ENCODE peak calls at places on chromosome 1, in six cellular contexts. Y is activated naive CD4-positive, alpha-beta T cell treated with Interleukin-2 at 50 U/mL for 16 hours; X is activated CD4-positive, alpha-beta T cell treated with anti-CD3 and anti-CD28 coated beads for 36 hours; K is head of caudate nucleus; J is posterior cingulate gyrus; N is smooth muscle cell of the brain vasculature. F is an unnamed sample.

GRCh38 chr1:160576430-160576829 is 2.9 kb downstream of the CD84 start:
- DNase-seq in Y (peak), X (peak), K (no peak), J (no peak), N (no peak), F (no peak)

GRCh38 chr1:202786804-202787203 is 21.4 kb downstream of the KDM5B start:
- DNase-seq in Y (no peak), X (no peak), K (no peak), J (no peak), N (no peak), F (no peak)

GRCh38 chr1:146012703-146013565 is 8.6 kb downstream of the HJV start:
- DNase-seq in Y (peak), X (peak), K (no peak), J (no peak), N (no peak), F (peak)

GRCh38 chr1:203127672-203128611 is at the start of gene ADORA1:
- DNase-seq in Y (no peak), X (peak), K (peak), J (peak), N (no peak), F (peak)

GRCh38 chr1:45679123-45679522 is 7.2 kb downstream of the GPBP1L1 start:
- DNase-seq in Y (no peak), X (no peak), K (no peak), J (no peak), N (no peak), F (no peak)

GRCh38 chr1:106937104-106937503 is 119.4 kb upstream of the PRMT6 start:
- DNase-seq in Y (no peak), X (peak), K (no peak), J (no peak), N (peak), F (no peak)

GRCh38 chr1:14332158-14332557 is 266.3 kb upstream of the KAZN start:
- DNase-seq in Y (no peak), X (no peak), K (no peak), J (no peak), N (no peak), F (no peak)

GRCh38 chr1:167273027-167273800 is 52.5 kb downstream of the POU2F1 start:
- DNase-seq in Y (no peak), X (no peak), K (no peak), J (no peak), N (peak), F (no peak)

GRCh38 chr1:104132386-104132973 is 382.8 kb downstream of the AMY1C start:
- DNase-seq in Y (no peak), X (no peak), K (no peak), J (no peak), N (no peak), F (no peak)

GRCh38 chr1:205375816-205376545 is 19.3 kb upstream of the KLHDC8A start:
- DNase-seq in Y (no peak), X (no peak), K (no peak), J (no peak), N (no peak), F (no peak)

GRCh38 chr1:230868736-230869385 is 540 bp upstream of the C1orf198 start:
- DNase-seq in Y (no peak), X (peak), K (peak), J (peak), N (no peak), F (no peak)

GRCh38 chr1:50901872-50902271 is 58.2 kb downstream of the FAF1 start:
- DNase-seq in Y (no peak), X (no peak), K (no peak), J (no peak), N (no peak), F (no peak)

GRCh38 chr1:66292944-66293343 is 241.0 kb upstream of the SGIP1 start:
- DNase-seq in Y (no peak), X (no peak), K (peak), J (peak), N (no peak), F (no peak)

GRCh38 chr1:41728403-41729202 is 190.1 kb downstream of the HIVEP3 start:
- DNase-seq in Y (peak), X (peak), K (no peak), J (peak), N (no peak), F (no peak)

GRCh38 chr1:117967900-117968299 is 38.4 kb downstream of the WDR3 start:
- DNase-seq in Y (no peak), X (no peak), K (no peak), J (no peak), N (peak), F (no peak)

GRCh38 chr1:234970731-234971476 is 157.7 kb downstream of the TOMM20 start:
- DNase-seq in Y (no peak), X (peak), K (peak), J (peak), N (peak), F (peak)

GRCh38 chr1:8122477-8123407 is 96.6 kb upstream of the ERRFI1 start:
- DNase-seq in Y (no peak), X (no peak), K (no peak), J (no peak), N (no peak), F (no peak)

F was measured in cerebellum.